ENCODE peak calls at places on chromosomes 5 and 9, in nine cellular contexts. J, R, W, Z, Q, N, D, I and B are unnamed samples.

GRCh38 chr5:164204338-164204946 is 699.0 kb downstream of the MAT2B start:
- DNase-seq in W (peak), J (peak), D (no peak), R (no peak), Q (no peak), I (peak), N (no peak), Z (peak), B (peak)

GRCh38 chr5:380701-381309 is 59.3 kb downstream of the AHRR start:
- DNase-seq in Q (no peak), N (no peak), D (no peak), R (peak), I (no peak), J (no peak), Z (peak), W (no peak), B (no peak)

GRCh38 chr9:88183798-88184495 is 45.7 kb upstream of the SPATA31C2 start:
- DNase-seq in J (no peak), Q (no peak), R (no peak), Z (no peak), I (no peak), N (no peak), W (peak), D (no peak), B (no peak)

GRCh38 chr9:112252194-112252593 is 77.1 kb upstream of the SUSD1 start:
- DNase-seq in J (no peak), W (no peak), Z (no peak), R (no peak), Q (no peak), I (no peak), N (no peak), D (no peak), B (no peak)

GRCh38 chr5:172641359-172642045 is 439 bp downstream of the NEURL1B start:
- DNase-seq in I (no peak), W (no peak), J (no peak), R (no peak), D (peak), N (no peak), Q (no peak), Z (no peak), B (no peak)

GRCh38 chr9:21744874-21745273 is 57.6 kb upstream of the MTAP start:
- DNase-seq in R (no peak), Z (peak), I (no peak), J (peak), N (no peak), Q (no peak), D (no peak), W (peak), B (no peak)

GRCh38 chr5:146761809-146762208 is 116.7 kb downstream of the PPP2R2B start:
- DNase-seq in I (no peak), W (no peak), Q (no peak), Z (no peak), D (no peak), R (no peak), N (no peak), J (no peak), B (no peak)

GRCh38 chr5:68303754-68304420 is 88.3 kb downstream of the PIK3R1 start:
- DNase-seq in D (no peak), J (no peak), Z (no peak), R (no peak), I (no peak), N (no peak), W (no peak), Q (no peak), B (no peak)

GRCh38 chr5:95852567-95852966 is 30.0 kb upstream of the GLRX start:
- DNase-seq in D (no peak), J (no peak), I (no peak), W (no peak), Q (no peak), R (no peak), N (no peak), Z (no peak), B (no peak)

GRCh38 chr9:3285365-3286161 is 240.2 kb downstream of the RFX3 start:
- DNase-seq in D (no peak), Z (no peak), I (no peak), J (no peak), R (no peak), Q (no peak), W (peak), N (no peak), B (no peak)

GRCh38 chr5:144207875-144208444 is 37.3 kb downstream of the KCTD16 start:
- DNase-seq in D (no peak), R (no peak), W (no peak), Z (no peak), J (no peak), I (no peak), N (no peak), Q (no peak), B (no peak)

GRCh38 chr5:78500028-78500427 is 139.6 kb downstream of the SCAMP1 start:
- DNase-seq in Z (peak), R (peak), J (peak), W (no peak), I (no peak), D (no peak), Q (no peak), N (no peak), B (no peak)

GRCh38 chr9:125626187-125626586 is 80.8 kb downstream of the MAPKAP1 start:
- DNase-seq in Q (no peak), J (no peak), N (no peak), I (no peak), W (peak), R (no peak), Z (peak), D (no peak), B (no peak)

GRCh38 chr5:72402959-72403628 is 82.9 kb downstream of the PTCD2 start:
- DNase-seq in Z (peak), R (peak), N (no peak), I (no peak), Q (no peak), W (no peak), J (no peak), D (no peak), B (no peak)
- TF ChIP-seq CTCF in Z (peak), R (no peak), N (no peak), I (peak), Q (no peak), W (peak), J (peak), D (peak), B (peak)

GRCh38 chr9:77819672-77820071 is 171.6 kb upstream of the GNA14 start:
- DNase-seq in W (peak), N (peak), R (no peak), Z (peak), I (no peak), Q (no peak), D (no peak), J (no peak), B (no peak)
- TF ChIP-seq CTCF in W (no peak), N (no peak), R (no peak), Z (peak), I (no peak), Q (no peak), D (peak), J (no peak), B (no peak)

DNA sequence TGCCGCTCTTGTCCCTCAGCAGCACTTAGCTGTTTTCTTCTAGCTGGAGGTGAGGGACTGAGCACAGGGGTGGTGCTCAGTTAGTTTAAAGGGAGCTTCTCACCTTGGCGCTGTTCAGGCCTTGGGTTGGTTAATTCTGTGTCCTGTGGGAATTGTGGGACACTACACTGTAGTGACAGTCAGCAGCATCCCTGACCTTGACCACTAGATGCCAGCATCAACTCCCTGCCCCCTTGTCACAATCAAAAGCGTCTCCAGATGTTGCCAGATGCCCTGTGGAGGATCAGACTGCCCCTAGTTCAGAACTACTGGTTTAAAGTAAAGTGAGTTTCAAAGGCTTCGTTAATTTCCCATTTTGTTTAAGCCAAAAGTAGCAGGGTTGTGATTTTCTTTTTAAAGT is 65.5 kb upstream of the DMRT3 start:
- DNase-seq in D (no peak), Z (no peak), J (no peak), W (no peak), R (no peak), I (no peak), N (no peak), Q (no peak), B (no peak)
- TF ChIP-seq CTCF in D (peak), Z (no peak), J (no peak), W (no peak), R (no peak), I (no peak), N (peak), Q (no peak), B (no peak)

DNA sequence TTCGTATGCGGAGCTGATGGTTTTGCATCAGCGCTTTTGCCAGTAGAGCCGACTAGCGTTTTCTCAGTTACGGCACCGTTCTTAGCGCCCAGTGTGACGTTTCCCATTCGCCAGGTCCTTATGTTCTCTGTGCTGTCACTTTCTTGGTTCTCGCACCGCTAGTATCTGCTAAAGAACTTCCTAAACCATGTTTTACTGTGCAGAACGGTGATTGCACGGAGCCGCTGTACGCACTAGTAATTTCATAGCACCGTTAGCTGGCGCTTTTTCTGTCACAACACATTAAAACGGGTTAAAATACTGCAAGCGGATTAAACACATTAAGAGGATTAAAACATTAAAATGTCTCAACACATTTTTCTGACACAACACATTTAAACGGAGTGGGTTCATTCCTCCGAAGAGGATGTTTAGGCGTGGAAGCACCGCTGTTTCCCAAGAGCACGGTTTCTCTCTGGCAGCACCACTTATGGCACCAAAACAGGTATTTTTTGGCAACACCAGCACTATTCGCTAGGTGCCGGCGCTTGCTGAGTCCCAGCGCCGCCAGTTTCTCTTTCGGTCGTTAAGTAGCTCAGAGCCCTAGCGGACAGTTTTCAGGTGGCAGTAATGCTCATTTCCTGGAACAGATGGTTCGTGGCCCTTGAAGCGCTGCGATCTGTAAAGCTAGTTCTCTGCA is 20.4 kb downstream of the ANXA2R start:
- DNase-seq in R (peak), Q (no peak), I (no peak), J (no peak), Z (peak), N (peak), W (peak), D (no peak), B (no peak)
- TF ChIP-seq CTCF in R (peak), Q (peak), I (no peak), J (peak), Z (peak), N (peak), W (peak), D (peak), B (no peak)

GRCh38 chr5:160297776-160298175 is 14.6 kb downstream of the CCNJL start:
- DNase-seq in I (no peak), D (no peak), Z (no peak), R (no peak), N (no peak), J (no peak), W (no peak), Q (no peak), B (no peak)
- TF ChIP-seq CTCF in I (no peak), D (no peak), Z (no peak), R (no peak), N (no peak), J (no peak), W (no peak), Q (no peak), B (no peak)

DNA sequence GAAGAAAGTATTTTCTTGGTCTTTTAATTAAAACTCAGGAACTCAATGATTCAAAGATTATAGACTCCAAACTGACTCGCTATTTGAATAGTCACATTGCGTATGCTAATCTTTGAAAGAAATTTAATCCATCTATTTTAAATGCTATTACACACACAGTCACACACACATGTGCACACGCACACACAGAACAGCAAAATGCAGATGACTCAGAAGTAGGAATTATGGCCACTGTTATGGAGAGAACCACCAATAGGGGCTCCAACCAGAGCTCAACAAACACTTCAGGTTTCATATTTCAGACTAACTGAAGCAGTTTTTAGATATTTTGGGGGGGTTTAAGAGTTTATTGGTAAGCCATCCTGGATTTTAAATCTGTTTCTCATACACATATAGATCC is 1917.9 kb downstream of the EFNA5 start:
- DNase-seq in Q (no peak), N (no peak), R (no peak), I (no peak), J (peak), W (peak), Z (peak), D (no peak), B (peak)
- TF ChIP-seq CTCF in Q (no peak), N (no peak), R (no peak), I (no peak), J (no peak), W (no peak), Z (no peak), D (no peak), B (no peak)